ENCODE peak calls at places on chromosome 20, in eight cellular contexts. V is MM.1S; H is Panc1; P is astrocyte; X is Karpas-422; F is naive thymus-derived CD4-positive, alpha-beta T cell; D is heart right ventricle; M is OCI-LY7. K is an unnamed sample.
A peak's percentile ranks its signal among the peaks of the same experiment; 100 is the strongest.

GRCh38 chr20:45300961-45301360 is 5.7 kb upstream of the RBPJL start:
- DNase-seq in V (peak; percentile 27), H (no peak), P (no peak), X (peak; percentile 80), F (no peak), D (no peak), M (peak; percentile 37), K (no peak)

GRCh38 chr20:9250511-9250910 is 181.6 kb downstream of the PLCB4 start:
- DNase-seq in V (no peak), H (no peak), P (no peak), X (no peak), F (no peak), D (no peak), M (no peak), K (no peak)

GRCh38 chr20:18653736-18654447 is 66.0 kb downstream of the DTD1 start:
- DNase-seq in V (no peak), H (no peak), P (no peak), X (no peak), F (no peak), D (no peak), M (no peak), K (no peak)

GRCh38 chr20:20373046-20373706 is 5.3 kb downstream of the INSM1 start:
- DNase-seq in V (no peak), H (no peak), P (peak; percentile 26), X (no peak), F (no peak), D (no peak), M (no peak), K (no peak)

GRCh38 chr20:39823239-39823638 is 861.1 kb downstream of the DHX35 start:
- DNase-seq in V (no peak), H (no peak), P (peak; percentile 96), X (no peak), F (no peak), D (no peak), M (no peak), K (no peak)

GRCh38 chr20:16035576-16035975 is 537.7 kb downstream of the KIF16B start:
- DNase-seq in V (no peak), H (no peak), P (no peak), X (no peak), F (no peak), D (no peak), M (no peak), K (no peak)

GRCh38 chr20:31355981-31356380 is 12.4 kb upstream of the DEFB118 start:
- DNase-seq in V (no peak), H (no peak), P (no peak), X (no peak), F (no peak), D (no peak), M (no peak), K (no peak)

GRCh38 chr20:17556842-17557674 is 12.8 kb upstream of the DSTN start:
- DNase-seq in V (no peak), H (no peak), P (peak; percentile 56), X (no peak), F (no peak), D (peak; percentile 76), M (no peak), K (no peak)

GRCh38 chr20:64024141-64024990 is 11.6 kb upstream of the C20orf204 start:
- DNase-seq in V (no peak), H (no peak), P (no peak), X (no peak), F (no peak), D (no peak), M (no peak), K (no peak)

GRCh38 chr20:17226410-17227198 is at the start of gene PCSK2:
- DNase-seq in V (no peak), H (no peak), P (peak; percentile 34), X (no peak), F (no peak), D (peak; percentile 26), M (no peak), K (no peak)

GRCh38 chr20:5173763-5174162 is 47.0 kb downstream of the CDS2 start:
- DNase-seq in V (no peak), H (no peak), P (no peak), X (no peak), F (no peak), D (no peak), M (no peak), K (no peak)

GRCh38 chr20:25315418-25316210 is 67.7 kb downstream of the PYGB start:
- DNase-seq in V (no peak), H (no peak), P (peak; percentile 60), X (no peak), F (no peak), D (no peak), M (no peak), K (no peak)

GRCh38 chr20:38228436-38228835 is 32.1 kb downstream of the KIAA1755 start:
- DNase-seq in V (no peak), H (no peak), P (no peak), X (peak; percentile 56), F (no peak), D (no peak), M (no peak), K (no peak)

GRCh38 chr20:53609501-53610445 is 16.1 kb upstream of the ZNF217 start:
- DNase-seq in V (peak; percentile 78), H (peak; percentile 97), P (peak; percentile 49), X (no peak), F (peak; percentile 38), D (peak; percentile 42), M (peak; percentile 82), K (peak; percentile 68)

GRCh38 chr20:528923-529594 is 14.5 kb downstream of the CSNK2A1 start:
- DNase-seq in V (no peak), H (peak; percentile 92), P (peak; percentile 80), X (no peak), F (no peak), D (no peak), M (no peak), K (no peak)

GRCh38 chr20:5041433-5041832 is 40.1 kb upstream of the SLC23A2 start:
- DNase-seq in V (no peak), H (no peak), P (no peak), X (no peak), F (no peak), D (no peak), M (no peak), K (no peak)

GRCh38 chr20:13342469-13343242 is 121.6 kb downstream of the ISM1 start:
- DNase-seq in V (no peak), H (no peak), P (no peak), X (no peak), F (no peak), D (no peak), M (no peak), K (no peak)

GRCh38 chr20:39985276-39985675 is 703.8 kb downstream of the MAFB start:
- DNase-seq in V (no peak), H (no peak), P (no peak), X (no peak), F (no peak), D (no peak), M (no peak), K (no peak)

GRCh38 chr20:58909585-58909984 is 57.1 kb downstream of the GNAS start:
- DNase-seq in V (no peak), H (no peak), P (no peak), X (no peak), F (no peak), D (no peak), M (no peak), K (no peak)

GRCh38 chr20:22775671-22776139 is 191.3 kb upstream of the FOXA2 start:
- DNase-seq in V (no peak), H (no peak), P (peak; percentile 40), X (no peak), F (no peak), D (no peak), M (no peak), K (no peak)

GRCh38 chr20:34570859-34571306 is 12.4 kb downstream of the MAP1LC3A start:
- DNase-seq in V (no peak), H (no peak), P (peak; percentile 84), X (no peak), F (no peak), D (no peak), M (no peak), K (no peak)

GRCh38 chr20:36482044-36482473 is 59.3 kb upstream of the MYL9 start:
- DNase-seq in V (no peak), H (no peak), P (no peak), X (no peak), F (no peak), D (peak; percentile 51), M (no peak), K (no peak)
- H3K4me1 ChIP-seq in V (no peaks in the 10 kb centered on the region), H (peaks cover 24% of the 10 kb centered on the region), P (peaks cover 41% of the 10 kb centered on the region), X (no peaks in the 10 kb centered on the region), F (peaks cover 4% of the 10 kb centered on the region), D (peaks cover 96% of the 10 kb centered on the region), M (peaks cover 14% of the 10 kb centered on the region), K (no peaks in the 10 kb centered on the region)

DNA sequence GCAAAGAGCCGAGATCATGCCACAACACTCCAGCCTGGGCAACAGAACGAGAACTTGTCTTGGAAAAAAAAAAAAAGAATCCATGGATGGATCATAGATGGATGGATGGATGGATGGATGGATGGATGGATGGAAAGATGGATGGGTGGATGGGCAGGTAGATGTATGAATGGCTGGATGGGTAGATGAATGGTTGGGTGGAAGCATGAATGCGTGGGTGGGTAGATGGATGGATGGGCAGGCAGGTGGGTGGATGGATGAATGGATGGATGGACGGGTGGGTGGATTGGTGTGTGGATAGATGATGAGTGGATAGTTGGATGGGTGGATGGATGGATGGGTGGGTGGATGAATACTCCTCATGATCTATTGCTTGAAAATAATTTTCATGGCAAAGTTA is 1.4 kb downstream of the JPH2 start:
- DNase-seq in V (no peak), H (no peak), P (no peak), X (no peak), F (no peak), D (no peak), M (no peak), K (peak; percentile 34)
- H3K4me3 ChIP-seq in V (no peak overlapping the region), H (no peak overlapping the region), P (no peak overlapping the region), X (no peak overlapping the region), F (no peak overlapping the region), D (peak overlapping the region; percentile 45), M (no peak overlapping the region), K (peak overlapping the region; percentile 67)

GRCh38 chr20:62368629-62369507 is 1.8 kb upstream of the LAMA5 start:
- DNase-seq in V (no peak), H (no peak), P (no peak), X (no peak), F (no peak), D (peak; percentile 56), M (no peak), K (no peak)

GRCh38 chr20:62370115-62370806 is 3.1 kb upstream of the LAMA5 start:
- DNase-seq in V (no peak), H (no peak), P (peak; percentile 82), X (no peak), F (no peak), D (peak; percentile 73), M (no peak), K (no peak)

GRCh38 chr20:62368303-62368628 is 1.2 kb upstream of the LAMA5 start:
- DNase-seq in V (no peak), H (no peak), P (no peak), X (no peak), F (no peak), D (no peak), M (no peak), K (no peak)

GRCh38 chr20:62370807-62371587 is 3.9 kb upstream of the LAMA5 start:
- DNase-seq in V (no peak), H (no peak), P (no peak), X (no peak), F (no peak), D (no peak), M (no peak), K (no peak)

GRCh38 chr20:62369508-62370114 is 2.5 kb upstream of the LAMA5 start:
- DNase-seq in V (no peak), H (no peak), P (no peak), X (no peak), F (no peak), D (peak; percentile 15), M (no peak), K (no peak)
- H3K4me1 ChIP-seq in V (peaks cover 13% of the 10 kb centered on the region), H (peaks cover 64% of the 10 kb centered on the region), P (peaks cover 51% of the 10 kb centered on the region), X (peaks cover 26% of the 10 kb centered on the region), F (no peaks in the 10 kb centered on the region), D (peaks cover 59% of the 10 kb centered on the region), M (peaks cover 35% of the 10 kb centered on the region), K (no peaks in the 10 kb centered on the region)

GRCh38 chr20:47262365-47263013 is 94.0 kb downstream of the ZMYND8 start:
- DNase-seq in V (peak; percentile 82), H (no peak), P (no peak), X (peak; percentile 92), F (no peak), D (no peak), M (peak; percentile 93), K (no peak)
- H3K4me3 ChIP-seq in V (peak overlapping the region; percentile 41), H (no peak overlapping the region), P (no peak overlapping the region), X (peak overlapping the region; percentile 58), F (no peak overlapping the region), D (no peak overlapping the region), M (peak overlapping the region; percentile 62), K (no peak overlapping the region)

K was measured in right atrium auricular region.